ENCODE peak calls at places on chromosomes 11 and 22, in four cellular contexts. M is substantia nigra, C is ecto neural progenitor cell, X is RCC 7860. P is an unnamed sample.

GRCh38 chr11:120244476-120244875 is 4.5 kb downstream of the POU2F3 start:
- DNase-seq in M (no peak), C (no peak), X (peak), P (no peak)

GRCh38 chr11:33542921-33543320 is 157.7 kb downstream of the C11orf91 start:
- DNase-seq in M (peak), C (peak), X (no peak), P (peak)

GRCh38 chr22:40414838-40415505 is 44.6 kb downstream of the SGSM3 start:
- DNase-seq in M (no peak), C (no peak), X (no peak), P (no peak)

GRCh38 chr11:46298699-46299424 is 21.4 kb downstream of the CREB3L1 start:
- DNase-seq in M (no peak), C (no peak), X (peak), P (no peak)

GRCh38 chr11:7899418-7899817 is 31.6 kb downstream of the OR10A6 start:
- DNase-seq in M (no peak), C (no peak), X (no peak), P (no peak)

GRCh38 chr11:43547900-43548381 is 132.6 kb upstream of the HSD17B12 start:
- DNase-seq in M (no peak), C (no peak), X (no peak), P (peak)

GRCh38 chr11:55942785-55943392 is 6.7 kb upstream of the OR5I1 start:
- DNase-seq in M (no peak), C (no peak), X (peak), P (no peak)

GRCh38 chr11:96054870-96055705 is 131.2 kb upstream of the MTMR2 start:
- DNase-seq in M (no peak), C (no peak), X (peak), P (no peak)

GRCh38 chr11:4084406-4084805 is 10.2 kb upstream of the RRM1 start:
- DNase-seq in M (no peak), C (no peak), X (no peak), P (no peak)

GRCh38 chr11:67435727-67436458 is 1.6 kb downstream of the PTPRCAP start:
- DNase-seq in M (no peak), C (no peak), X (no peak), P (no peak)

GRCh38 chr11:73391665-73392064 is 15.5 kb downstream of the RELT start:
- DNase-seq in M (no peak), C (no peak), X (no peak), P (no peak)

GRCh38 chr11:37320921-37321320 is 722.9 kb upstream of the RAG2 start:
- DNase-seq in M (no peak), C (no peak), X (no peak), P (no peak)

GRCh38 chr11:68550485-68550817 is 89.9 kb downstream of the PPP6R3 start:
- DNase-seq in M (peak), C (no peak), X (no peak), P (no peak)

GRCh38 chr11:65300621-65301290 is 13.9 kb upstream of the CDC42EP2 start:
- DNase-seq in M (no peak), C (no peak), X (no peak), P (no peak)

GRCh38 chr11:29161216-29161615 is 855.6 kb downstream of the KCNA4 start:
- DNase-seq in M (no peak), C (no peak), X (no peak), P (no peak)